ENCODE peak calls at places on chromosomes 11 and 22, in five cellular contexts. L is MM.1S, X is GM23338, W is PC-3, Y is GM23248. O is an unnamed sample. For H3F3A, the result is how much of the 10 kb centered on the place peaks cover.

GRCh38 chr22:45010532-45010900 is 711 bp upstream of the PHF21B start:
- DNase-seq in L (no peak), X (no peak), W (no peak), Y (no peak), O (no peak)

GRCh38 chr11:124538019-124538418 is 5.4 kb downstream of the OR8B12 start:
- DNase-seq in L (no peak), X (no peak), W (no peak), Y (peak), O (peak)

GRCh38 chr11:92451081-92451480 is 226.5 kb downstream of the FAT3 start:
- DNase-seq in L (no peak), X (no peak), W (no peak), Y (no peak), O (peak)

GRCh38 chr11:2103666-2104523 is 35.3 kb downstream of the IGF2 start:
- DNase-seq in L (no peak), X (no peak), W (no peak), Y (no peak), O (no peak)

GRCh38 chr11:22192289-22192641 is 620 bp upstream of the ANO5 start:
- DNase-seq in L (peak), X (peak), W (no peak), Y (no peak), O (no peak)

GRCh38 chr11:96317576-96317975 is 25.4 kb downstream of the MAML2 start:
- DNase-seq in L (peak), X (peak), W (no peak), Y (no peak), O (no peak)

GRCh38 chr11:45180888-45181594 is 34.6 kb downstream of the PRDM11 start:
- DNase-seq in L (no peak), X (peak), W (peak), Y (peak), O (peak)

GRCh38 chr11:116882386-116882785 is 45.0 kb upstream of the APOA1 start:
- DNase-seq in L (peak), X (no peak), W (peak), Y (peak), O (no peak)

GRCh38 chr22:48444320-48445112 is 1383.2 kb downstream of the BRD1 start:
- DNase-seq in L (peak), X (no peak), W (no peak), Y (no peak), O (no peak)

GRCh38 chr11:123973816-123974215 is 3.8 kb downstream of the OR10S1 start:
- DNase-seq in L (no peak), X (no peak), W (peak), Y (peak), O (no peak)

GRCh38 chr11:46649180-46649738 is 31.9 kb downstream of the ATG13 start:
- DNase-seq in L (no peak), X (no peak), W (peak), Y (peak), O (no peak)

GRCh38 chr11:69135420-69136363 is 20.0 kb upstream of the SMIM38 start:
- DNase-seq in L (no peak), X (no peak), W (no peak), Y (no peak), O (no peak)

GRCh38 chr11:75245356-75246005 is 4.9 kb downstream of the TPBGL start:
- DNase-seq in L (no peak), X (peak), W (peak), Y (no peak), O (no peak)

GRCh38 chr11:80473562-80473961 is 1032.7 kb upstream of the TENM4 start:
- DNase-seq in L (peak), X (peak), W (no peak), Y (no peak), O (no peak)

GRCh38 chr22:46879083-46879482 is 116.6 kb downstream of the TBC1D22A start:
- DNase-seq in L (no peak), X (no peak), W (no peak), Y (no peak), O (no peak)

GRCh38 chr22:31244044-31244942 is 32.2 kb downstream of the LIMK2 start:
- DNase-seq in L (no peak), X (peak), W (peak), Y (peak), O (peak)

GRCh38 chr11:83257638-83258229 is 28.4 kb downstream of the CCDC90B start:
- DNase-seq in L (no peak), X (no peak), W (peak), Y (peak), O (peak)

GRCh38 chr11:130070109-130070828 is 575 bp downstream of the APLP2 start:
- DNase-seq in L (peak), X (peak), W (peak), Y (peak), O (no peak)

GRCh38 chr11:108628326-108628725 is 34.8 kb upstream of the EXPH5 start:
- DNase-seq in L (no peak), X (no peak), W (no peak), Y (no peak), O (no peak)

GRCh38 chr11:131677832-131678470 is 307.5 kb downstream of the NTM start:
- DNase-seq in L (no peak), X (peak), W (no peak), Y (no peak), O (no peak)

GRCh38 chr11:112659185-112659584 is 302.0 kb upstream of the NCAM1 start:
- DNase-seq in L (no peak), X (no peak), W (no peak), Y (no peak), O (no peak)

GRCh38 chr11:115238802-115239201 is 265.4 kb downstream of the CADM1 start:
- DNase-seq in L (no peak), X (peak), W (no peak), Y (no peak), O (no peak)

GRCh38 chr11:8684600-8685290 is 2.2 kb downstream of the RPL27A start:
- DNase-seq in L (no peak), X (no peak), W (no peak), Y (peak), O (no peak)
- H3F3A ChIP-seq in L (half or more), X (half or more), W (under half), Y (half or more), O (half or more)

GRCh38 chr11:27545946-27546345 is 39.4 kb upstream of the LIN7C start:
- DNase-seq in L (no peak), X (peak), W (no peak), Y (no peak), O (no peak)
- TF ChIP-seq EZH2 in L (no peak), X (no peak), W (no peak), Y (no peak), O (no peak)

GRCh38 chr11:34086554-34087278 is 18.7 kb upstream of the NAT10 start:
- DNase-seq in L (peak), X (no peak), W (no peak), Y (peak), O (no peak)
- H3F3A ChIP-seq in L (under half), X (under half), W (under half), Y (under half), O (half or more)

GRCh38 chr22:24807284-24807950 is 1.4 kb downstream of the SGSM1 start:
- DNase-seq in L (no peak), X (peak), W (no peak), Y (no peak), O (no peak)

GRCh38 chr22:24806663-24807001 is 621 bp downstream of the SGSM1 start:
- DNase-seq in L (no peak), X (peak), W (no peak), Y (no peak), O (no peak)

GRCh38 chr22:24809331-24809730 is 3.3 kb downstream of the SGSM1 start:
- DNase-seq in L (no peak), X (no peak), W (no peak), Y (no peak), O (no peak)

GRCh38 chr22:24803064-24803542 is 2.9 kb upstream of the SGSM1 start:
- DNase-seq in L (peak), X (peak), W (peak), Y (peak), O (peak)

DNA sequence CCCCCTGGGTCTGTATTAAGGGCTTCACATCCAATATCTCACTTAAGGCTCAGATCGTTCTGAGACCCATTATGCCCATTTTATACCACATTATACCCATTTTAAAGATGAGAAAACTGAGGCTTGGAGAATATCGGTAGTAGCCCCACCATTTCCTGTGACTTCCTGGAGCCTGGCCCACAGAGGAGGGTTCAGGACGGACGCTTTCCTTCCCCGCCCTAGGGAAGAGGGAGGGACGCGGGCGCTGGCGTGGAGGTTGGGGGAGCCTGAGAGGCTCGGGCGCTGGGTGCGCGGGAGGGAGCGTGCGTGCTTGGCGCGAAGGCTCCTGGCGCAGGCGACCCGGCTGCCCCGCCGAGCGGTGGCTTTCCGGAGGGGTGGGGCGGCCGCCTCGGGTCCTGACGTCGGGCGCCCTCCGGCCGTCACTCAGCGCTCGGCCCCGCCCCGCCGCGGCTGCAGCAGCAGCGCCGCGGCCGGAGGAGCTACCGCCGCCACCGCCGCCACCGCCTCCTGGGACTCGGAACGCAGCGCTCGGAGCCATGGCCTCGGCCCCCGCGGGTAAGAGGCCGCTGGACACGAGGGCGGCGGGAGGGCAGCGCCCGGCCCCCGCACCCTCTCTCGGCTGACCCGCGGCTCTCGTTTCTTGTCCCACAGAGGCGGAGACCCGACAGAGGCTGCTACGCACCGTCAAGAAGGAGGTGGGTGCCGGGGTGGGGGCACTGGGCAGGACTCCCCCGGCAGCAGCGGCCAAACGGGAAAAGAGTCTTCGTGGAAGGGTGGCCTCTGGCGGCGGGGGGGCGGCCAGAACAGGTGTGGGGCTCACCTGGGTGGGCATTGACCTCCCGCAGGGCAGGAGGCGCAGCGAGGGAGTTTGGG is at the start of gene SGSM1:
- DNase-seq in L (peak), X (peak), W (peak), Y (peak), O (peak)
- TF ChIP-seq EZH2 in L (no peak), X (no peak), W (no peak), Y (no peak), O (no peak)

DNA sequence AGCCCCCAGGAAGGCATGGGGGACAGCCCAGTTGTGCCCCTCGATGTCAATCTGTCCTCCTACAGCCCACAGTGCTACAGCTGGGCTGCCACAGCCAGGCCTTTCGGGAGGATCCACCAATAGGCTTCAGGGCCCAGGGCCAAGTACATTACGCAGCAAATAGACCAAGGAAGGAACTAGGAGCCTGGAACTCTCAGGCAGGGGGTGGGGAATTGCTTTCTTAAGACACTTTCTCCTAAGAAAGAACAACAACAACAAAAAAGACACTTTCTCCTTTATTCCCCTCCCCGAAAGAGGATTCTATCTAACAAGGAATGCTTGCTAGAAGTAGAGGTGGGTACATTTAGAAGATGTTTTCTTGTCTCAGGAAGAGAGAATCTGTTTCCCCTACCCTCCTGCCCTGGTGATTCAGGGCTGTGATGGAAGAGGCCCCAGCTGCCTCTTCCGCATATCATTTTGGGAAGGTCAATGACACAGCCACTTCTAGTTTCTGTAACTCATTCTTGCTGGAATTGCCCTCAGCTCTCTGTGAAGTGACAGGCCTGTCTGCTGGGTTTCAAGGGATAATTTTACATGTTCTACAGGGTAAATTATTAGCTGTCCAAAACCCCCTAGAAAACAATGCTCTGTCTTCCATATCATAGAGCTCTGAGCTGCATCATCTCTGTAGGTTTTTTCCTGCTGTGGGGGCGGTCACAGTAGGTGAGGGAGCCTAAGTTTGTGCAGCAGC is 6.0 kb upstream of the MALAT1 start:
- DNase-seq in L (no peak), X (peak), W (no peak), Y (peak), O (peak)
- H3F3A ChIP-seq in L (under half), X (under half), W (under half), Y (half or more), O (half or more)